ENCODE peak calls at places on chromosomes 2 and 18, in six cellular contexts. I, U, E, O, G and V are unnamed samples. For H3K4me1, the result is how much of the 10 kb centered on the place peaks cover.

GRCh38 chr2:11346129-11346528 is 1.7 kb upstream of the ROCK2 start:
- DNase-seq in I (no peak), U (no peak), E (no peak), O (no peak), G (no peak), V (no peak)

GRCh38 chr2:51717318-51717717 is 685.4 kb upstream of the NRXN1 start:
- DNase-seq in I (no peak), U (no peak), E (peak), O (peak), G (no peak), V (no peak)

GRCh38 chr18:47036298-47036874 is 965 bp upstream of the ELOA2 start:
- DNase-seq in I (no peak), U (peak), E (peak), O (peak), G (no peak), V (no peak)

GRCh38 chr18:11432360-11432811 is 177.0 kb upstream of the SLC35G4 start:
- DNase-seq in I (no peak), U (no peak), E (no peak), O (no peak), G (no peak), V (no peak)

GRCh38 chr2:240589850-240590525 is 3.5 kb downstream of the CAPN10 start:
- DNase-seq in I (no peak), U (no peak), E (no peak), O (no peak), G (no peak), V (peak)

GRCh38 chr18:58576641-58577251 is 52.1 kb downstream of the ALPK2 start:
- DNase-seq in I (no peak), U (no peak), E (no peak), O (peak), G (no peak), V (no peak)

GRCh38 chr18:35672897-35673296 is 91.4 kb downstream of the GALNT1 start:
- DNase-seq in I (no peak), U (no peak), E (no peak), O (peak), G (no peak), V (no peak)

GRCh38 chr18:9614401-9615279 is at the start of gene PPP4R1:
- DNase-seq in I (peak), U (peak), E (no peak), O (peak), G (peak), V (peak)

GRCh38 chr2:199230091-199230490 is 227.6 kb downstream of the SATB2 start:
- DNase-seq in I (no peak), U (no peak), E (no peak), O (peak), G (no peak), V (no peak)

GRCh38 chr2:191318037-191318728 is 73.0 kb downstream of the MYO1B start:
- DNase-seq in I (no peak), U (no peak), E (no peak), O (peak), G (no peak), V (no peak)

GRCh38 chr2:226763320-226763719 is 36.3 kb downstream of the IRS1 start:
- DNase-seq in I (no peak), U (no peak), E (no peak), O (peak), G (no peak), V (no peak)

GRCh38 chr2:106269591-106270291 is 75.6 kb upstream of the UXS1 start:
- DNase-seq in I (peak), U (peak), E (no peak), O (no peak), G (peak), V (peak)

GRCh38 chr2:152875832-152876669 is 157.6 kb downstream of the ARL6IP6 start:
- DNase-seq in I (no peak), U (no peak), E (no peak), O (peak), G (no peak), V (no peak)

GRCh38 chr2:142875642-142876041 is 1.8 kb upstream of the KYNU start:
- DNase-seq in I (no peak), U (no peak), E (no peak), O (peak), G (no peak), V (no peak)

GRCh38 chr2:179551545-179552045 is 287.0 kb upstream of the SESTD1 start:
- DNase-seq in I (no peak), U (no peak), E (no peak), O (no peak), G (no peak), V (no peak)

GRCh38 chr2:171365232-171365631 is 68.6 kb downstream of the METTL8 start:
- DNase-seq in I (no peak), U (no peak), E (no peak), O (no peak), G (no peak), V (no peak)

GRCh38 chr2:201618744-201619654 is 24.3 kb downstream of the TMEM237 start:
- DNase-seq in I (peak), U (peak), E (no peak), O (peak), G (peak), V (peak)

GRCh38 chr2:71631411-71631931 is 178.1 kb downstream of the DYSF start:
- DNase-seq in I (no peak), U (no peak), E (no peak), O (no peak), G (no peak), V (no peak)

GRCh38 chr18:55650363-55650870 is 62.4 kb upstream of the TCF4 start:
- DNase-seq in I (no peak), U (no peak), E (no peak), O (peak), G (no peak), V (no peak)

GRCh38 chr2:42513252-42513918 is 19.6 kb upstream of the KCNG3 start:
- DNase-seq in I (no peak), U (peak), E (peak), O (peak), G (peak), V (no peak)

GRCh38 chr2:177138823-177139222 is 73.8 kb upstream of the HNRNPA3 start:
- DNase-seq in I (no peak), U (no peak), E (no peak), O (no peak), G (no peak), V (no peak)

GRCh38 chr2:69563021-69563420 is 80.5 kb downstream of the AAK1 start:
- DNase-seq in I (no peak), U (no peak), E (no peak), O (no peak), G (no peak), V (no peak)

GRCh38 chr2:201257941-201258665 is 2.2 kb upstream of the CASP8 start:
- DNase-seq in I (peak), U (peak), E (peak), O (peak), G (peak), V (peak)

GRCh38 chr18:43420950-43421349 is 143.7 kb upstream of the SYT4 start:
- DNase-seq in I (no peak), U (peak), E (no peak), O (no peak), G (no peak), V (no peak)

GRCh38 chr2:48905696-48906095 is 150.2 kb upstream of the LHCGR start:
- DNase-seq in I (no peak), U (no peak), E (no peak), O (no peak), G (no peak), V (peak)

GRCh38 chr2:169118060-169118459 is 48.7 kb downstream of the DHRS9 start:
- DNase-seq in I (no peak), U (no peak), E (no peak), O (no peak), G (no peak), V (no peak)

GRCh38 chr2:31386648-31387047 is 27.9 kb downstream of the XDH start:
- DNase-seq in I (no peak), U (peak), E (no peak), O (no peak), G (no peak), V (no peak)

GRCh38 chr2:62662548-62662947 is 43.0 kb upstream of the EHBP1 start:
- DNase-seq in I (no peak), U (peak), E (no peak), O (no peak), G (no peak), V (no peak)

GRCh38 chr2:120314656-120315366 is 31.1 kb upstream of the INHBB start:
- DNase-seq in I (peak), U (no peak), E (no peak), O (no peak), G (peak), V (no peak)

GRCh38 chr2:7083580-7084509 is 166.6 kb downstream of the RNF144A start:
- DNase-seq in I (no peak), U (peak), E (peak), O (peak), G (no peak), V (no peak)

GRCh38 chr2:106076941-106077340 is 117.2 kb downstream of the UXS1 start:
- DNase-seq in I (no peak), U (no peak), E (no peak), O (no peak), G (no peak), V (no peak)

GRCh38 chr2:124879615-124880014 is 854.5 kb downstream of the CNTNAP5 start:
- DNase-seq in I (no peak), U (no peak), E (no peak), O (no peak), G (no peak), V (no peak)
- H3K4me3 ChIP-seq in I (no peak), U (no peak), E (no peak), O (no peak), G (no peak), V (no peak)

GRCh38 chr2:207226671-207227061 is 60.9 kb upstream of the KLF7 start:
- DNase-seq in I (no peak), U (no peak), E (no peak), O (no peak), G (no peak), V (no peak)

GRCh38 chr2:207226243-207226642 is 60.5 kb upstream of the KLF7 start:
- DNase-seq in I (no peak), U (no peak), E (no peak), O (peak), G (no peak), V (no peak)

GRCh38 chr2:207224814-207225482 is 59.2 kb upstream of the KLF7 start:
- DNase-seq in I (no peak), U (peak), E (no peak), O (no peak), G (no peak), V (no peak)

GRCh38 chr2:207224391-207224790 is 58.6 kb upstream of the KLF7 start:
- DNase-seq in I (no peak), U (no peak), E (no peak), O (no peak), G (no peak), V (no peak)

GRCh38 chr2:207225773-207226172 is 60.0 kb upstream of the KLF7 start:
- DNase-seq in I (no peak), U (no peak), E (no peak), O (no peak), G (no peak), V (no peak)
- H3K4me1 ChIP-seq in I (under half), U (under half), E (under half), O (under half), G (under half), V (under half)

GRCh38 chr2:103526757-103527156 is 764.9 kb downstream of the TMEM182 start:
- DNase-seq in I (no peak), U (no peak), E (no peak), O (no peak), G (no peak), V (no peak)
- H3K27ac ChIP-seq in I (no peak), U (no peak), E (no peak), O (no peak), G (no peak), V (no peak)

GRCh38 chr2:14355102-14355501 is 277.4 kb upstream of the LRATD1 start:
- DNase-seq in I (no peak), U (no peak), E (no peak), O (no peak), G (no peak), V (no peak)
- H3K4me3 ChIP-seq in I (no peak), U (no peak), E (no peak), O (no peak), G (no peak), V (no peak)

DNA sequence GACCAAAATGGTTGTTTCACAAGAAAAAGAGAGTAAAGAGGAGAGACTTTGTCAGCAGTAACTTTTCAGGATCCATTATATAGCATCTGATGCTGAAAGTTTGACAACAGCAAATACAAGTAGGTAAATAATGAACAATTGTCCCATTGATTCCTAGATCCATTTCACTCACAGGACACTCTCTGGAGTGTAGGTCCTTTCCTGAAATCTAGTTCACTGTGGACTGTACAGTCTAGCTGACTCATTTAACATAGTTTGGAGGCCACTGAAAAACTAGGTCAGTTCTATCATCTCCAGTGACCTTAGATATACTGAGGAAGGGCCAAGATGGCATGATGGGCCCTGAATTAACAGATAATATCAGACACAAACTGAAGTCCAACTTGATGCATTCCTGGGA is 19.3 kb upstream of the NEB start:
- DNase-seq in I (no peak), U (no peak), E (no peak), O (no peak), G (no peak), V (no peak)
- H3K4me1 ChIP-seq in I (under half), U (under half), E (under half), O (under half), G (under half), V (under half)

DNA sequence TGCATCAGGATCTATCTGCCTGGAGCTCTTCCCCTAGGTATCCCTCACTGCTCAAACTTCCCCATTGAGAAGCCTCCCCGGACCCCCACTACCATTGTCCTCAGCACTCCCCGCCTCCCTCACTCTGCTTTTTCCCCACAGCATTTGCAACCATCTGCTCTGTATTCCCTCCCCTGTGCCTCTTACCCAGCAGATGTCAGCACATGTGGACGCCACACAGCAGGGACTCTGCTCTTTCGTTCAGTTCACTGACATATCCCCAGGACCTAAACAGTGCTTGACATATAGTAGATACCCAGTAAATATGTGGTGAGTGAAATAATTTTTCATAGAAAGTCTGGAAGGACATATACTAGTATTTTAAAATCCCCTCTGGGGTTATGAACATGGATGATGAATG is 101.1 kb downstream of the TMEM247 start:
- DNase-seq in I (no peak), U (no peak), E (no peak), O (no peak), G (no peak), V (no peak)
- H3K27ac ChIP-seq in I (no peak), U (no peak), E (no peak), O (no peak), G (no peak), V (no peak)

DNA sequence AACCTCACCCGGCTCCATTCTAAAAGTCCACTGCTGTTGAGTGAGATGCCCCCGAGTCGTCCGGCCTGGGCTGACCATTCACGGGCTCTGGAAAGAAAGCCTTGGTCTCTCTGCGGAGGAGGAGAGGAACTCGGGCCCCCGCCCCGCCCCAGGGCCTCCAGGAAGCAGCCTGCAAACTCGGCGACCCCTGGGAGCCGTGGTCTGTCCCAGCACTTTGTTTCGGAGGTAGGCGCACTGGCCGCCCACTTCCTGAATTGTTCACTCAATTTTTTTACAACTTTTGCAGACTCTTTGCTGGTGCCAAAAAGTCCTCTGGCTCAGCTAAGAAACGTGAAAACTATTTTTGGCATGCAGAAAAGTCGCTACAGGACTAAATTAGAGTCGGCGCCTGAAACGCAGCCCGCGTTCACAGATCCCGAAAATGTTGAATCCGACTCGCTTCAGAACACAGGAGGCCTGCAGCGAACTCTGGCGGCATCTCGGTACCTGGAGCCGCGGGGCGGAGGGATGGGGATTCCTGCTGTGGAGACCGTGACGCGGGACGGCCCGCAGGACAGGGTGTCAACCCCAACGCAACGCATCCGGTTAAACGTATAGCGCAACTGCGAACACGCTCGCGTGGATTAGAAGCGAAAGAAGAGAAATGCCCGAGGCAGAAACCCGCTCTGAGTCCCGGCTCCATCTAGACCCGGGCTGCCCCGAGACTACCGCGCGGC is 1.5 kb downstream of the PXDN start:
- DNase-seq in I (peak), U (peak), E (no peak), O (peak), G (peak), V (peak)
- H3K4me3 ChIP-seq in I (peak), U (peak), E (peak), O (peak), G (peak), V (peak)